ENCODE peak calls at places on chromosomes 16 and 17, in four cellular contexts. One of them, this sample, is unnamed.

GRCh38 chr16:23597003-23597756 is 1.1 kb upstream of the NDUFAB1 start:
- DNase-seq in astrocyte of the spinal cord: no peak
- DNase-seq in Caco-2: peak
- DNase-seq in tibial artery: no peak
- DNase-seq in this sample: no peak

GRCh38 chr16:85347213-85347591 is 234.9 kb upstream of the CIBAR2 start:
- DNase-seq in astrocyte of the spinal cord: no peak
- DNase-seq in Caco-2: no peak
- DNase-seq in tibial artery: no peak
- DNase-seq in this sample: no peak

GRCh38 chr16:19559242-19559910 is 3.9 kb downstream of the VPS35L start:
- DNase-seq in astrocyte of the spinal cord: peak
- DNase-seq in Caco-2: peak
- DNase-seq in tibial artery: no peak
- DNase-seq in this sample: peak

GRCh38 chr17:48617515-48618365 is 2.6 kb upstream of the HOXB8 start:
- DNase-seq in astrocyte of the spinal cord: peak
- DNase-seq in Caco-2: peak
- DNase-seq in tibial artery: no peak
- DNase-seq in this sample: no peak

GRCh38 chr17:34979650-34980352 is 511 bp upstream of the LIG3 start:
- DNase-seq in astrocyte of the spinal cord: no peak
- DNase-seq in Caco-2: no peak
- DNase-seq in tibial artery: no peak
- DNase-seq in this sample: no peak

GRCh38 chr17:72470338-72471133 is 349.7 kb downstream of the SOX9 start:
- DNase-seq in astrocyte of the spinal cord: no peak
- DNase-seq in Caco-2: no peak
- DNase-seq in tibial artery: no peak
- DNase-seq in this sample: no peak

GRCh38 chr17:42842286-42842685 is 2.1 kb upstream of the AOC2 start:
- DNase-seq in astrocyte of the spinal cord: no peak
- DNase-seq in Caco-2: no peak
- DNase-seq in tibial artery: no peak
- DNase-seq in this sample: no peak

GRCh38 chr16:78574571-78574970 is 475.1 kb downstream of the WWOX start:
- DNase-seq in astrocyte of the spinal cord: no peak
- DNase-seq in Caco-2: no peak
- DNase-seq in tibial artery: no peak
- DNase-seq in this sample: no peak

GRCh38 chr17:3678095-3678820 is 9.6 kb downstream of the EMC6 start:
- DNase-seq in astrocyte of the spinal cord: peak
- DNase-seq in Caco-2: no peak
- DNase-seq in tibial artery: no peak
- DNase-seq in this sample: no peak

GRCh38 chr17:57375770-57376181 is 119.5 kb downstream of the MSI2 start:
- DNase-seq in astrocyte of the spinal cord: no peak
- DNase-seq in Caco-2: peak
- DNase-seq in tibial artery: no peak
- DNase-seq in this sample: no peak

GRCh38 chr17:51298508-51299371 is 38.4 kb downstream of the UTP18 start:
- DNase-seq in astrocyte of the spinal cord: peak
- DNase-seq in Caco-2: peak
- DNase-seq in tibial artery: no peak
- DNase-seq in this sample: peak

GRCh38 chr16:4309833-4310266 is 6.0 kb upstream of the GLIS2 start:
- DNase-seq in astrocyte of the spinal cord: peak
- DNase-seq in Caco-2: peak
- DNase-seq in tibial artery: peak
- DNase-seq in this sample: peak

GRCh38 chr17:79053251-79053925 is 21.2 kb upstream of the ENGASE start:
- DNase-seq in astrocyte of the spinal cord: peak
- DNase-seq in Caco-2: no peak
- DNase-seq in tibial artery: no peak
- DNase-seq in this sample: peak

GRCh38 chr17:53472586-53472985 is 350.1 kb upstream of the KIF2B start:
- DNase-seq in astrocyte of the spinal cord: peak
- DNase-seq in Caco-2: no peak
- DNase-seq in tibial artery: no peak
- DNase-seq in this sample: peak

GRCh38 chr17:4522661-4523060 is 24.0 kb downstream of the SPNS2 start:
- DNase-seq in astrocyte of the spinal cord: no peak
- DNase-seq in Caco-2: no peak
- DNase-seq in tibial artery: no peak
- DNase-seq in this sample: no peak

GRCh38 chr16:3945751-3946603 is 65.5 kb upstream of the CREBBP start:
- DNase-seq in astrocyte of the spinal cord: peak
- DNase-seq in Caco-2: no peak
- DNase-seq in tibial artery: no peak
- DNase-seq in this sample: peak

GRCh38 chr17:66493283-66494019 is 191.0 kb downstream of the PRKCA start:
- DNase-seq in astrocyte of the spinal cord: peak
- DNase-seq in Caco-2: no peak
- DNase-seq in tibial artery: no peak
- DNase-seq in this sample: no peak

GRCh38 chr17:51184124-51184523 is 17.9 kb downstream of the NME2 start:
- DNase-seq in astrocyte of the spinal cord: no peak
- DNase-seq in Caco-2: no peak
- DNase-seq in tibial artery: no peak
- DNase-seq in this sample: no peak

GRCh38 chr16:30942421-30942796 is 6.5 kb upstream of the ORAI3 start:
- DNase-seq in astrocyte of the spinal cord: no peak
- DNase-seq in Caco-2: no peak
- DNase-seq in tibial artery: no peak
- DNase-seq in this sample: no peak

GRCh38 chr17:56416682-56417351 is 176.7 kb upstream of the NOG start:
- DNase-seq in astrocyte of the spinal cord: no peak
- DNase-seq in Caco-2: no peak
- DNase-seq in tibial artery: no peak
- DNase-seq in this sample: no peak

GRCh38 chr16:53515259-53515658 is 12.2 kb upstream of the AKTIP start:
- DNase-seq in astrocyte of the spinal cord: peak
- DNase-seq in Caco-2: no peak
- DNase-seq in tibial artery: no peak
- DNase-seq in this sample: no peak

GRCh38 chr16:84065536-84066132 is 23.0 kb upstream of the SLC38A8 start:
- DNase-seq in astrocyte of the spinal cord: peak
- DNase-seq in Caco-2: peak
- DNase-seq in tibial artery: no peak
- DNase-seq in this sample: peak

GRCh38 chr16:392450-393027 is 4.5 kb upstream of the NME4 start:
- DNase-seq in astrocyte of the spinal cord: no peak
- DNase-seq in Caco-2: no peak
- DNase-seq in tibial artery: no peak
- DNase-seq in this sample: no peak

GRCh38 chr16:49608801-49609200 is 235.2 kb downstream of the C16orf78 start:
- DNase-seq in astrocyte of the spinal cord: peak
- DNase-seq in Caco-2: peak
- DNase-seq in tibial artery: peak
- DNase-seq in this sample: peak

GRCh38 chr17:2700491-2701141 is 10.9 kb downstream of the CLUH start:
- DNase-seq in astrocyte of the spinal cord: no peak
- DNase-seq in Caco-2: no peak
- DNase-seq in tibial artery: peak
- DNase-seq in this sample: no peak

GRCh38 chr17:62757518-62757951 is 50.6 kb downstream of the MARCHF10 start:
- DNase-seq in astrocyte of the spinal cord: no peak
- DNase-seq in Caco-2: no peak
- DNase-seq in tibial artery: no peak
- DNase-seq in this sample: no peak

GRCh38 chr17:75501378-75502071 is 13.8 kb downstream of the CASKIN2 start:
- DNase-seq in astrocyte of the spinal cord: no peak
- DNase-seq in Caco-2: no peak
- DNase-seq in tibial artery: no peak
- DNase-seq in this sample: no peak

GRCh38 chr16:87778830-87779579 is 13.2 kb upstream of the KLHDC4 start:
- DNase-seq in astrocyte of the spinal cord: peak
- DNase-seq in Caco-2: peak
- DNase-seq in tibial artery: peak
- DNase-seq in this sample: peak

GRCh38 chr16:80599466-80599865 is 58.7 kb downstream of the DYNLRB2 start:
- DNase-seq in astrocyte of the spinal cord: peak
- DNase-seq in Caco-2: no peak
- DNase-seq in tibial artery: no peak
- DNase-seq in this sample: no peak

GRCh38 chr17:36475346-36475970 is 11.0 kb upstream of the ZNHIT3 start:
- DNase-seq in astrocyte of the spinal cord: no peak
- DNase-seq in Caco-2: no peak
- DNase-seq in tibial artery: no peak
- DNase-seq in this sample: no peak

GRCh38 chr16:87956169-87956770 is 5.0 kb downstream of the BANP start:
- DNase-seq in astrocyte of the spinal cord: peak
- DNase-seq in Caco-2: no peak
- DNase-seq in tibial artery: peak
- DNase-seq in this sample: no peak

GRCh38 chr17:75481194-75482059 is 25.0 kb downstream of the TMEM94 start:
- DNase-seq in astrocyte of the spinal cord: no peak
- DNase-seq in Caco-2: peak
- DNase-seq in tibial artery: no peak
- DNase-seq in this sample: no peak

GRCh38 chr16:57808589-57808988 is 6.3 kb upstream of the KIFC3 start:
- DNase-seq in astrocyte of the spinal cord: no peak
- DNase-seq in Caco-2: no peak
- DNase-seq in tibial artery: no peak
- DNase-seq in this sample: no peak
- H3K4me3 ChIP-seq in astrocyte of the spinal cord: peak
- H3K4me3 ChIP-seq in Caco-2: no peak
- H3K4me3 ChIP-seq in tibial artery: no peak
- H3K4me3 ChIP-seq in this sample: no peak

DNA sequence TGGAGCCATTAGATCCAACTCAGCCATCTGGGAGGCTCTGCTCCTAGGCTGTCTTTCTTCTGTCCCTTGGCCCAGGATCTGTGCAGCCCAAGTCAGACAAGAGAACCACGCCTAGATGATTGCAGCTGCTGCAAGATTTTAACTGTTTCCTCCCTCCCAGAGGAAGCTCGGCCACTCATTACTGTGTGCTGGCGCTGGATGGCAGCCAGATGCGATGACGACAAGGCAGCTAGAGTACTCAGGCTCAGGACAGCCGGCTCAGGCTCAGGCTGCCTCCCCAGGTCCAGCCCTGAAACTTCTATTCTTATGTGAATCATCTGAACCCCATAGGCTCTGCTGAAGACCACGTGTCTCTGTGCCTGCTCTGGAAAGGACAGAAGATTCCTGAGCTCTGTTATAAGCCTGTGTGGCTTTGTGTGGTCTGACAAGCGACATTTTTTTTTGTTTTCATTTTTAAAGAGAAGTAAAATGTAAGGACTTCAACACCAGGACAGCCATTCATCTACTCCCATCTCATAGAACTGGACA is 32.1 kb upstream of the FBXW10B start:
- DNase-seq in astrocyte of the spinal cord: peak
- DNase-seq in Caco-2: peak
- DNase-seq in tibial artery: peak
- DNase-seq in this sample: peak
- H3K4me3 ChIP-seq in astrocyte of the spinal cord: peak
- H3K4me3 ChIP-seq in Caco-2: peak
- H3K4me3 ChIP-seq in tibial artery: peak
- H3K4me3 ChIP-seq in this sample: peak

GRCh38 chr16:9094008-9094846 is 2.8 kb downstream of the HAPSTR1 start:
- DNase-seq in astrocyte of the spinal cord: no peak
- DNase-seq in Caco-2: no peak
- DNase-seq in tibial artery: no peak
- DNase-seq in this sample: no peak

GRCh38 chr16:9096416-9096952 is 5.0 kb downstream of the HAPSTR1 start:
- DNase-seq in astrocyte of the spinal cord: no peak
- DNase-seq in Caco-2: no peak
- DNase-seq in tibial artery: no peak
- DNase-seq in this sample: no peak

GRCh38 chr16:9095998-9096397 is 4.6 kb downstream of the HAPSTR1 start:
- DNase-seq in astrocyte of the spinal cord: no peak
- DNase-seq in Caco-2: no peak
- DNase-seq in tibial artery: no peak
- DNase-seq in this sample: no peak

GRCh38 chr16:9092963-9093477 is 1.6 kb downstream of the HAPSTR1 start:
- DNase-seq in astrocyte of the spinal cord: no peak
- DNase-seq in Caco-2: peak
- DNase-seq in tibial artery: peak
- DNase-seq in this sample: no peak

GRCh38 chr16:9095171-9095570 is 3.7 kb downstream of the HAPSTR1 start:
- DNase-seq in astrocyte of the spinal cord: no peak
- DNase-seq in Caco-2: no peak
- DNase-seq in tibial artery: no peak
- DNase-seq in this sample: no peak
- H3K4me3 ChIP-seq in astrocyte of the spinal cord: peak
- H3K4me3 ChIP-seq in Caco-2: no peak
- H3K4me3 ChIP-seq in tibial artery: peak
- H3K4me3 ChIP-seq in this sample: peak

GRCh38 chr16:73170587-73170986 is 122.7 kb upstream of the ZFHX3 start:
- DNase-seq in astrocyte of the spinal cord: no peak
- DNase-seq in Caco-2: no peak
- DNase-seq in tibial artery: no peak
- DNase-seq in this sample: no peak

GRCh38 chr16:73171901-73172619 is 124.1 kb upstream of the ZFHX3 start:
- DNase-seq in astrocyte of the spinal cord: no peak
- DNase-seq in Caco-2: no peak
- DNase-seq in tibial artery: no peak
- DNase-seq in this sample: no peak

GRCh38 chr16:73172621-73173312 is 124.8 kb upstream of the ZFHX3 start:
- DNase-seq in astrocyte of the spinal cord: peak
- DNase-seq in Caco-2: no peak
- DNase-seq in tibial artery: peak
- DNase-seq in this sample: peak

GRCh38 chr16:73171380-73171779 is 123.5 kb upstream of the ZFHX3 start:
- DNase-seq in astrocyte of the spinal cord: no peak
- DNase-seq in Caco-2: no peak
- DNase-seq in tibial artery: no peak
- DNase-seq in this sample: no peak

DNA sequence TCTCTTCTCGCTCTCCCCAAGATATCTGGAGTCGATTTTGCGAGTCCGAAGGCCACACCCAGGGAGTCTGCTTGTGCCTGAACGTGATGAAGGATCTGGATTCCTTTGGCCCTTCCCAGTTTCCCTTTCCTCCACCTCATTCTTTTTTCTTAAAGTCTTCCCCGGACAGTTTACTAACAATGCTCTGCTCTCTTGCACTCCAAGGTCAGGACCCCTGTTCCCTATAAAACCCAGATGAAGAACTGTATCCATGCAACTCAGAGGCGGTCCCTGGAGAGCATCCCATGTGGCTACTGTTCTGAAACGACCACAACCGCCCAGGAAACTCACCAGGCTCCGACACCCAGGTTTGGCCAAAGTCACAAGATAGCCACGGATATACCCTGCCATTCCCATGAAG is 125.5 kb upstream of the ZFHX3 start:
- DNase-seq in astrocyte of the spinal cord: no peak
- DNase-seq in Caco-2: no peak
- DNase-seq in tibial artery: no peak
- DNase-seq in this sample: no peak
- H3K4me3 ChIP-seq in astrocyte of the spinal cord: no peak
- H3K4me3 ChIP-seq in Caco-2: no peak
- H3K4me3 ChIP-seq in tibial artery: peak
- H3K4me3 ChIP-seq in this sample: peak

GRCh38 chr17:82271401-82271800 is 2.1 kb downstream of the CSNK1D start:
- DNase-seq in astrocyte of the spinal cord: no peak
- DNase-seq in Caco-2: no peak
- DNase-seq in tibial artery: no peak
- DNase-seq in this sample: no peak
- H3K4me3 ChIP-seq in astrocyte of the spinal cord: no peak
- H3K4me3 ChIP-seq in Caco-2: no peak
- H3K4me3 ChIP-seq in tibial artery: no peak
- H3K4me3 ChIP-seq in this sample: peak